ENCODE peak calls at places on chromosomes 5 and 9, in nine cellular contexts. I is SK-N-SH, C is HepG2, Q is A549, N is H1, O is transverse colon, S is esophagus muscularis mucosa, F is tibial nerve, Z is K562. D is an unnamed sample.

GRCh38 chr9:133953621-133953975 is 38.5 kb downstream of the VAV2 start:
- DNase-seq in I (no peak), C (no peak), Q (no peak), N (no peak), O (no peak), S (no peak), F (no peak), Z (no peak), D (no peak)

GRCh38 chr9:98391884-98392283 is 136.4 kb upstream of the TBC1D2 start:
- DNase-seq in I (no peak), C (no peak), Q (no peak), N (no peak), O (no peak), S (no peak), F (no peak), Z (no peak), D (no peak)

GRCh38 chr5:124718376-124718775 is 28.1 kb downstream of the ZNF608 start:
- DNase-seq in I (peak), C (no peak), Q (no peak), N (no peak), O (no peak), S (no peak), F (no peak), Z (no peak), D (no peak)

GRCh38 chr9:14437336-14438231 is 123.6 kb upstream of the NFIB start:
- DNase-seq in I (peak), C (no peak), Q (no peak), N (no peak), O (no peak), S (no peak), F (no peak), Z (no peak), D (peak)

GRCh38 chr9:124259273-124260078 is 1.7 kb downstream of the NEK6 start:
- DNase-seq in I (no peak), C (peak), Q (peak), N (no peak), O (peak), S (peak), F (peak), Z (no peak), D (peak)

GRCh38 chr5:169142264-169142970 is 158.5 kb downstream of the SLIT3 start:
- DNase-seq in I (peak), C (no peak), Q (no peak), N (no peak), O (peak), S (no peak), F (no peak), Z (no peak), D (peak)

GRCh38 chr5:100479079-100479688 is 56.0 kb upstream of the FAM174A start:
- DNase-seq in I (peak), C (peak), Q (peak), N (no peak), O (no peak), S (no peak), F (no peak), Z (no peak), D (no peak)

GRCh38 chr9:89793551-89793950 is 188.7 kb downstream of the GADD45G start:
- DNase-seq in I (no peak), C (no peak), Q (no peak), N (no peak), O (no peak), S (no peak), F (no peak), Z (no peak), D (no peak)

GRCh38 chr5:99030871-99031440 is 102.1 kb upstream of the CHD1 start:
- DNase-seq in I (no peak), C (no peak), Q (no peak), N (no peak), O (no peak), S (no peak), F (no peak), Z (no peak), D (no peak)

GRCh38 chr9:76516350-76516749 is 57.4 kb downstream of the GCNT1 start:
- DNase-seq in I (no peak), C (no peak), Q (no peak), N (no peak), O (no peak), S (no peak), F (no peak), Z (no peak), D (no peak)

GRCh38 chr5:31470608-31471007 is 61.3 kb downstream of the DROSHA start:
- DNase-seq in I (no peak), C (no peak), Q (no peak), N (no peak), O (peak), S (no peak), F (peak), Z (peak), D (peak)

GRCh38 chr5:177371120-177371537 is 13.1 kb upstream of the SLC34A1 start:
- DNase-seq in I (no peak), C (no peak), Q (no peak), N (no peak), O (no peak), S (no peak), F (no peak), Z (no peak), D (no peak)

GRCh38 chr5:177369050-177369912 is 11.6 kb downstream of the RGS14 start:
- DNase-seq in I (peak), C (no peak), Q (peak), N (peak), O (no peak), S (no peak), F (no peak), Z (no peak), D (no peak)

GRCh38 chr5:177371705-177372533 is 12.3 kb upstream of the SLC34A1 start:
- DNase-seq in I (no peak), C (no peak), Q (no peak), N (no peak), O (no peak), S (no peak), F (no peak), Z (no peak), D (no peak)

GRCh38 chr5:177369913-177370487 is 12.3 kb downstream of the RGS14 start:
- DNase-seq in I (no peak), C (no peak), Q (no peak), N (no peak), O (no peak), S (no peak), F (no peak), Z (no peak), D (no peak)

GRCh38 chr5:177370488-177371119 is 12.9 kb downstream of the RGS14 start:
- DNase-seq in I (peak), C (peak), Q (peak), N (peak), O (peak), S (no peak), F (peak), Z (peak), D (peak)
- TF ChIP-seq EP300 in I (no peak), C (no peak), Q (no peak), N (no peak), O (no peak), S (no peak), F (no peak), Z (peak), D (no peak)

GRCh38 chr9:32587901-32588300 is 14.9 kb upstream of the NDUFB6 start:
- DNase-seq in I (no peak), C (no peak), Q (no peak), N (no peak), O (no peak), S (no peak), F (no peak), Z (no peak), D (no peak)
- TF ChIP-seq EP300 in I (no peak), C (no peak), Q (no peak), N (no peak), O (no peak), S (no peak), F (no peak), Z (no peak), D (no peak)

GRCh38 chr5:20619606-20620005 is 631.6 kb upstream of the CDH18 start:
- DNase-seq in I (no peak), C (no peak), Q (no peak), N (no peak), O (no peak), S (no peak), F (no peak), Z (no peak), D (no peak)

GRCh38 chr5:20617876-20618275 is 629.9 kb upstream of the CDH18 start:
- DNase-seq in I (no peak), C (no peak), Q (no peak), N (no peak), O (no peak), S (no peak), F (no peak), Z (no peak), D (no peak)

GRCh38 chr5:20615888-20616563 is 628.0 kb upstream of the CDH18 start:
- DNase-seq in I (no peak), C (no peak), Q (no peak), N (no peak), O (no peak), S (no peak), F (no peak), Z (no peak), D (no peak)

DNA sequence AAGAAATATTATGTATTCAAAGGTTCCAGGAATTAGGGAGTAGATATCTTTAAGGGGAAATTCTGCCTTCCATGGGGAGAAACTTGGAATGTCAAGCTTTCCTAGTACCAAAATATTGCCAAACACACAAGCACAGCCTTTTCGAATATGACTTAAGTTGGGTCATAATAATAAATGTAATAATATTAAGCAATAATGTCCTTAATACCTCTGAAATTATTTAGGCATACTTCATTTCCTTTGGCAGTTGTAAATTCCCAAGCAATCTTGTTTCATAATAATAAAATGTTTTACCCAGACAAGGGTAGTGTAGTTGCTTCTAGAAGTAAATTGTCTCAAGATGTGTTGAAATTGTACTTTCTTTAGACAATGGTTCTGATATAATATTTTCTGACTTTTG is 630.4 kb upstream of the CDH18 start:
- DNase-seq in I (no peak), C (no peak), Q (no peak), N (no peak), O (no peak), S (no peak), F (no peak), Z (no peak), D (no peak)
- TF ChIP-seq EP300 in I (no peak), C (no peak), Q (no peak), N (no peak), O (no peak), S (no peak), F (no peak), Z (no peak), D (no peak)

GRCh38 chr9:87434341-87434740 is 63.3 kb upstream of the DAPK1 start:
- DNase-seq in I (no peak), C (no peak), Q (no peak), N (no peak), O (no peak), S (no peak), F (no peak), Z (no peak), D (no peak)

GRCh38 chr9:87433853-87434252 is 63.8 kb upstream of the DAPK1 start:
- DNase-seq in I (no peak), C (no peak), Q (no peak), N (no peak), O (no peak), S (no peak), F (no peak), Z (no peak), D (no peak)

GRCh38 chr9:87437966-87438365 is 59.7 kb upstream of the DAPK1 start:
- DNase-seq in I (no peak), C (no peak), Q (no peak), N (no peak), O (no peak), S (no peak), F (no peak), Z (no peak), D (no peak)

GRCh38 chr9:87436694-87437093 is 61.0 kb upstream of the DAPK1 start:
- DNase-seq in I (no peak), C (no peak), Q (no peak), N (no peak), O (no peak), S (no peak), F (no peak), Z (no peak), D (no peak)

GRCh38 chr9:87435189-87435880 is 62.3 kb upstream of the DAPK1 start:
- DNase-seq in I (no peak), C (no peak), Q (no peak), N (no peak), O (no peak), S (no peak), F (no peak), Z (no peak), D (no peak)
- TF ChIP-seq EP300 in I (no peak), C (no peak), Q (no peak), N (no peak), O (no peak), S (no peak), F (no peak), Z (no peak), D (no peak)

DNA sequence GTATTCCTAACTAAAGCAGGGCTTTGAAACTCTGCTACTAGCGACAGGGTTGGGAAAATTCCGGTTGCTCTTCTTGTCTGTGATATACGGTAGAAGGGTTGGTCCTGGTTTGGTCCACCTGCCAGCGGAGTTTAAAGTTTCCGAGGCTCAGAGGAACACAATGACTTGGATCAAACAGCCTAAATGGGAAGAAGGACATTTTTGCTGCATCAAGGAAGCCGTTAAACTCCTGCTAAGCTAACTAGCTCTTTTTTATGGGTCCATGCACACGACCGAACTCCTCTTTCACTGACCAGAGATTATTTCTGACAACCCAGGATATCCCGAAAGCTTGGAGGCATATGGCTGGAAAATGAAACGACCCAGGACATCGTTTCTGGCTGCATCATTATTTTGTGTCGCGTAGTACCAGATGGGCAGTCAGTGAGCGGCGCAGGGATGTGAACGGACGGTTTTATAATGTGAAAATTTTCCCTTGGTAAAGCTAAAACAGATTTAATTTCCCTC is at the start of gene LURAP1L:
- DNase-seq in I (peak), C (peak), Q (peak), N (peak), O (peak), S (no peak), F (no peak), Z (no peak), D (peak)
- TF ChIP-seq EP300 in I (no peak), C (no peak), Q (no peak), N (no peak), O (no peak), S (no peak), F (peak), Z (no peak), D (no peak)

DNA sequence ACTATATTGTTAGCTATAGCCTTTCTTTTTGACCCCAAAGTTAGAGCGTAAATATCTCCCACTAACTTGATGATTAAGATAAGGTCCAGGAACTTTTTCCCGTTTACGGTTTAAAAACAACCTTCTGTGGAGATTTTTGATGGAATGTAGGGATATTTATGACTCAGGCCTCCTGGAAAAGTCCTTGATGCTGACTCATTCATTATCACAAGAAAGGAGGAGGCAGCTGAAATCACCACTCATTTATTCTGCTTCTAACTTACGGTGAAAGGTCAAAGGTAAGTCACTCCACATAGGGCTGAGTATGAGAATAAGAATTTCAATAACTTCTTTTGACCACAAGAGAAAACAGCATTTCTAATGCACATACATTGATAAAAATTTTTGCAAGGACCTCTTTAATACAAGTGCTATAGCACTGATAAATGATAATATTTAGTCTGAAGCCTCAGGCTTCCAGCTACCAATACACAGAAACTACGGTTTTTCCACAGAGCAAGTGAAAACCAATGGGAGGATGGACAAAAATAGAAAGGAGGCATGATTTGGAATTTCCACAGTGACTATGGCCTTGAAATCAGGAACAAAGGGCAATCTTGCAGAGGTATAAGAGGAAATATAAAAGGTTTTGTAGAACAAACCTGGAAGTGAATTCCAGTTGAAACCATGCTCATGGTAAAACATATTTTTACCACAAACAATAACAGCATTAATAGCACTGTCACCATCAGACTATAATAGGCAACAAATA is 146.5 kb downstream of the PPP2R2B start:
- DNase-seq in I (no peak), C (no peak), Q (peak), N (no peak), O (no peak), S (no peak), F (no peak), Z (no peak), D (no peak)
- TF ChIP-seq EP300 in I (peak), C (no peak), Q (no peak), N (no peak), O (no peak), S (no peak), F (no peak), Z (no peak), D (no peak)

GRCh38 chr9:100104314-100104713 is 5.3 kb downstream of the INVS start:
- DNase-seq in I (no peak), C (no peak), Q (no peak), N (no peak), O (no peak), S (no peak), F (no peak), Z (no peak), D (no peak)

GRCh38 chr9:100099722-100100042 is 639 bp downstream of the INVS start:
- DNase-seq in I (peak), C (peak), Q (no peak), N (no peak), O (no peak), S (no peak), F (no peak), Z (no peak), D (peak)

GRCh38 chr9:100100268-100100667 is 1.2 kb downstream of the INVS start:
- DNase-seq in I (no peak), C (no peak), Q (no peak), N (no peak), O (no peak), S (no peak), F (no peak), Z (no peak), D (no peak)

GRCh38 chr9:100098887-100099721 is at the start of the genes ERP44 and INVS:
- DNase-seq in I (peak), C (peak), Q (peak), N (peak), O (peak), S (peak), F (peak), Z (peak), D (peak)

GRCh38 chr9:100101608-100102007 is 2.6 kb downstream of the INVS start:
- DNase-seq in I (no peak), C (no peak), Q (no peak), N (no peak), O (no peak), S (no peak), F (no peak), Z (peak), D (no peak)
- TF ChIP-seq EP300 in I (no peak), C (no peak), Q (no peak), N (no peak), O (no peak), S (no peak), F (no peak), Z (peak), D (no peak)

GRCh38 chr9:95250462-95251058 is 66.9 kb downstream of the FANCC start:
- DNase-seq in I (no peak), C (no peak), Q (no peak), N (no peak), O (no peak), S (no peak), F (no peak), Z (no peak), D (no peak)
- TF ChIP-seq EP300 in I (no peak), C (no peak), Q (no peak), N (no peak), O (no peak), S (no peak), F (no peak), Z (no peak), D (no peak)